ENCODE peak calls at places on chromosomes 6 and 20, in five cellular contexts. One of them, this sample, is unnamed.

GRCh38 chr6:12472601-12473038 is 182.5 kb downstream of the EDN1 start:
- DNase-seq in Calu3: no peak
- DNase-seq in right atrium auricular region: peak
- DNase-seq in tibial artery: peak
- DNase-seq in AG04449: no peak
- DNase-seq in this sample: peak

GRCh38 chr6:1491025-1491424 is 101.6 kb downstream of the FOXF2 start:
- DNase-seq in right atrium auricular region: no peak
- DNase-seq in Calu3: no peak
- DNase-seq in tibial artery: no peak
- DNase-seq in AG04449: no peak
- DNase-seq in this sample: no peak

GRCh38 chr6:170584954-170585498 is 589 bp upstream of the PDCD2 start:
- DNase-seq in AG04449: no peak
- DNase-seq in right atrium auricular region: no peak
- DNase-seq in Calu3: peak
- DNase-seq in tibial artery: no peak
- DNase-seq in this sample: no peak

GRCh38 chr20:24631173-24631505 is 161.7 kb downstream of the SYNDIG1 start:
- DNase-seq in Calu3: no peak
- DNase-seq in AG04449: no peak
- DNase-seq in right atrium auricular region: peak
- DNase-seq in tibial artery: no peak
- DNase-seq in this sample: no peak

GRCh38 chr20:24987873-24988835 is 4.4 kb downstream of the APMAP start:
- DNase-seq in Calu3: no peak
- DNase-seq in tibial artery: no peak
- DNase-seq in AG04449: no peak
- DNase-seq in right atrium auricular region: peak
- DNase-seq in this sample: no peak

GRCh38 chr6:170449231-170449630 is 103.9 kb downstream of the PSMB1 start:
- DNase-seq in tibial artery: no peak
- DNase-seq in right atrium auricular region: no peak
- DNase-seq in AG04449: no peak
- DNase-seq in Calu3: no peak
- DNase-seq in this sample: no peak

GRCh38 chr6:50030350-50030749 is 8.6 kb upstream of the DEFB110 start:
- DNase-seq in Calu3: no peak
- DNase-seq in tibial artery: no peak
- DNase-seq in AG04449: no peak
- DNase-seq in right atrium auricular region: no peak
- DNase-seq in this sample: no peak

GRCh38 chr6:39560915-39561314 is 164.3 kb downstream of the KIF6 start:
- DNase-seq in tibial artery: no peak
- DNase-seq in Calu3: no peak
- DNase-seq in right atrium auricular region: no peak
- DNase-seq in AG04449: no peak
- DNase-seq in this sample: no peak

GRCh38 chr6:47405273-47405672 is 72.3 kb upstream of the CD2AP start:
- DNase-seq in AG04449: no peak
- DNase-seq in right atrium auricular region: no peak
- DNase-seq in tibial artery: no peak
- DNase-seq in Calu3: peak
- DNase-seq in this sample: no peak

GRCh38 chr6:56490994-56491393 is 151.7 kb downstream of the DST start:
- DNase-seq in right atrium auricular region: no peak
- DNase-seq in tibial artery: no peak
- DNase-seq in Calu3: no peak
- DNase-seq in AG04449: no peak
- DNase-seq in this sample: no peak

GRCh38 chr6:83884523-83884922 is 25.0 kb downstream of the CYB5R4 start:
- DNase-seq in tibial artery: no peak
- DNase-seq in AG04449: no peak
- DNase-seq in right atrium auricular region: no peak
- DNase-seq in Calu3: no peak
- DNase-seq in this sample: no peak

GRCh38 chr6:157999100-158000051 is 17.7 kb downstream of the SYNJ2 start:
- DNase-seq in tibial artery: no peak
- DNase-seq in right atrium auricular region: no peak
- DNase-seq in Calu3: no peak
- DNase-seq in AG04449: no peak
- DNase-seq in this sample: no peak

GRCh38 chr20:53827996-53828672 is 234.5 kb upstream of the ZNF217 start:
- DNase-seq in tibial artery: no peak
- DNase-seq in right atrium auricular region: no peak
- DNase-seq in AG04449: peak
- DNase-seq in Calu3: no peak
- DNase-seq in this sample: peak

GRCh38 chr6:165876568-165876967 is 213.5 kb upstream of the PDE10A start:
- DNase-seq in tibial artery: no peak
- DNase-seq in Calu3: no peak
- DNase-seq in right atrium auricular region: peak
- DNase-seq in AG04449: no peak
- DNase-seq in this sample: peak

GRCh38 chr6:143941852-143942627 is 66.0 kb downstream of the PLAGL1 start:
- DNase-seq in AG04449: no peak
- DNase-seq in Calu3: peak
- DNase-seq in right atrium auricular region: no peak
- DNase-seq in tibial artery: peak
- DNase-seq in this sample: peak

GRCh38 chr6:52725133-52725529 is 38.1 kb downstream of the GSTA2 start:
- DNase-seq in tibial artery: peak
- DNase-seq in AG04449: no peak
- DNase-seq in Calu3: no peak
- DNase-seq in right atrium auricular region: no peak
- DNase-seq in this sample: no peak

GRCh38 chr6:151616091-151616513 is 122.3 kb downstream of the CCDC170 start:
- DNase-seq in tibial artery: no peak
- DNase-seq in right atrium auricular region: no peak
- DNase-seq in AG04449: no peak
- DNase-seq in Calu3: no peak
- DNase-seq in this sample: no peak

GRCh38 chr6:34934516-34934915 is 45.5 kb downstream of the ANKS1A start:
- DNase-seq in right atrium auricular region: peak
- DNase-seq in AG04449: no peak
- DNase-seq in Calu3: peak
- DNase-seq in tibial artery: peak
- DNase-seq in this sample: peak

GRCh38 chr6:36728289-36729168 is 30.9 kb downstream of the RAB44 start:
- DNase-seq in AG04449: no peak
- DNase-seq in right atrium auricular region: no peak
- DNase-seq in Calu3: no peak
- DNase-seq in tibial artery: no peak
- DNase-seq in this sample: no peak

GRCh38 chr6:4319992-4320683 is 184.8 kb upstream of the ECI2 start:
- DNase-seq in tibial artery: no peak
- DNase-seq in right atrium auricular region: no peak
- DNase-seq in Calu3: no peak
- DNase-seq in AG04449: no peak
- DNase-seq in this sample: no peak

GRCh38 chr6:44001318-44001868 is 125.9 kb downstream of the MRPL14 start:
- DNase-seq in tibial artery: peak
- DNase-seq in Calu3: peak
- DNase-seq in AG04449: no peak
- DNase-seq in right atrium auricular region: no peak
- DNase-seq in this sample: no peak

GRCh38 chr20:32777177-32777956 is 15.2 kb downstream of the DNMT3B start:
- DNase-seq in tibial artery: no peak
- DNase-seq in AG04449: no peak
- DNase-seq in right atrium auricular region: no peak
- DNase-seq in Calu3: peak
- DNase-seq in this sample: no peak

GRCh38 chr20:21505810-21506530 is 7.9 kb downstream of the NKX2-2 start:
- DNase-seq in Calu3: peak
- DNase-seq in right atrium auricular region: no peak
- DNase-seq in tibial artery: no peak
- DNase-seq in AG04449: no peak
- DNase-seq in this sample: peak

GRCh38 chr20:59159091-59159821 is 4.4 kb upstream of the ZNF831 start:
- DNase-seq in AG04449: no peak
- DNase-seq in right atrium auricular region: no peak
- DNase-seq in tibial artery: no peak
- DNase-seq in Calu3: peak
- DNase-seq in this sample: no peak

GRCh38 chr20:22379472-22379871 is 204.9 kb downstream of the FOXA2 start:
- DNase-seq in AG04449: no peak
- DNase-seq in tibial artery: no peak
- DNase-seq in Calu3: peak
- DNase-seq in right atrium auricular region: no peak
- DNase-seq in this sample: no peak

GRCh38 chr6:118890997-118891790 is 2.8 kb upstream of the ASF1A start:
- DNase-seq in AG04449: no peak
- DNase-seq in Calu3: no peak
- DNase-seq in right atrium auricular region: no peak
- DNase-seq in tibial artery: no peak
- DNase-seq in this sample: no peak

DNA sequence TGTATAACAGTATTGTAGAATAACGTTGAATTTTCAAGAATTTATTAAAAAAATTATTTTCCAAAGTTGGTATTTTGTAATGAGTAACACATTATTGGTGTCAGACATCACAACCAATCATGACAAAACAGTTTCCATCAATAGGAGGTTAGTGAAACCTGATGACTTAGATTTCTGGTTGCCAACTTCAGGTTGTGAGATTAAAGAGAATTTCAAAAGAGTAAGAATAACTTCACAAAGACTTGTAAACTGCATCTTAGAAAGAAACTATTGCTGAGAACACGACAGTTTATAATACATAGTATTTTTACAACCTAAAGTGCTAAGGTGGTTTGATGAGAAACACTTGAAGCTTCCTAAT is 159.2 kb upstream of the ARG1 start:
- DNase-seq in right atrium auricular region: no peak
- DNase-seq in tibial artery: no peak
- DNase-seq in Calu3: no peak
- DNase-seq in AG04449: no peak
- DNase-seq in this sample: no peak
- TF ChIP-seq CTCF in right atrium auricular region: no peak
- TF ChIP-seq CTCF in tibial artery: no peak
- TF ChIP-seq CTCF in Calu3: no peak
- TF ChIP-seq CTCF in AG04449: no peak
- TF ChIP-seq CTCF in this sample: no peak

GRCh38 chr20:35950093-35950492 is 4.2 kb downstream of the SCAND1 start:
- DNase-seq in Calu3: no peak
- DNase-seq in AG04449: no peak
- DNase-seq in right atrium auricular region: no peak
- DNase-seq in tibial artery: no peak
- DNase-seq in this sample: no peak

GRCh38 chr20:35942243-35942642 is 12.1 kb downstream of the SCAND1 start:
- DNase-seq in Calu3: no peak
- DNase-seq in tibial artery: no peak
- DNase-seq in AG04449: no peak
- DNase-seq in right atrium auricular region: no peak
- DNase-seq in this sample: no peak

GRCh38 chr20:35947907-35948306 is 6.4 kb downstream of the SCAND1 start:
- DNase-seq in tibial artery: no peak
- DNase-seq in Calu3: no peak
- DNase-seq in AG04449: peak
- DNase-seq in right atrium auricular region: no peak
- DNase-seq in this sample: no peak

GRCh38 chr20:35944189-35944588 is 10.1 kb downstream of the SCAND1 start:
- DNase-seq in Calu3: no peak
- DNase-seq in right atrium auricular region: no peak
- DNase-seq in tibial artery: no peak
- DNase-seq in AG04449: no peak
- DNase-seq in this sample: no peak

DNA sequence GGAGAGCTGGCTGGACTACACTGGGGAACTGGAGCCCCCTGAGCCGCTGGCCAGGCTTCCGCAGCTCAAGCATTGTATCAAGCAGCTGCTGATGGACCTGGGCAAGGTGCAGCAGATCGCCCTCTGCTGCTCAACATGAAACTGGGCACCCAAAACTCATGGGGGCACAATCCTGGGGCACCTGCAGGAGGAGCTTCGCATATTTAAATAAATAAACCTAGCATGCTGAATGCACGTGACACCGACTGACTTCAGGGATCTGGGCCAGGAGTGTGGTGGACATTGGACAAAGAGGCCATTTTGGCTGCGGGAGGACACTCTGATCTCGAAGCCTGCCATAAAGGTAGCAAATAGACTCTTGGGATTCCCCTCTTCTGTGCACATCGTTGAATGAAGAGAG is 6.8 kb downstream of the SCAND1 start:
- DNase-seq in right atrium auricular region: no peak
- DNase-seq in Calu3: peak
- DNase-seq in AG04449: no peak
- DNase-seq in tibial artery: no peak
- DNase-seq in this sample: no peak
- TF ChIP-seq CTCF in right atrium auricular region: peak
- TF ChIP-seq CTCF in Calu3: peak
- TF ChIP-seq CTCF in AG04449: peak
- TF ChIP-seq CTCF in tibial artery: no peak
- TF ChIP-seq CTCF in this sample: no peak

GRCh38 chr6:156685823-156686428 is 91.3 kb upstream of the ARID1B start:
- DNase-seq in tibial artery: no peak
- DNase-seq in AG04449: no peak
- DNase-seq in right atrium auricular region: no peak
- DNase-seq in Calu3: no peak
- DNase-seq in this sample: no peak

GRCh38 chr6:156689656-156690055 is 87.5 kb upstream of the ARID1B start:
- DNase-seq in tibial artery: no peak
- DNase-seq in Calu3: no peak
- DNase-seq in AG04449: no peak
- DNase-seq in right atrium auricular region: no peak
- DNase-seq in this sample: no peak

GRCh38 chr6:156687875-156688549 is 89.2 kb upstream of the ARID1B start:
- DNase-seq in tibial artery: no peak
- DNase-seq in Calu3: no peak
- DNase-seq in right atrium auricular region: no peak
- DNase-seq in AG04449: no peak
- DNase-seq in this sample: no peak

GRCh38 chr6:156686940-156687874 is 90.0 kb upstream of the ARID1B start:
- DNase-seq in AG04449: no peak
- DNase-seq in Calu3: peak
- DNase-seq in tibial artery: peak
- DNase-seq in right atrium auricular region: peak
- DNase-seq in this sample: peak

DNA sequence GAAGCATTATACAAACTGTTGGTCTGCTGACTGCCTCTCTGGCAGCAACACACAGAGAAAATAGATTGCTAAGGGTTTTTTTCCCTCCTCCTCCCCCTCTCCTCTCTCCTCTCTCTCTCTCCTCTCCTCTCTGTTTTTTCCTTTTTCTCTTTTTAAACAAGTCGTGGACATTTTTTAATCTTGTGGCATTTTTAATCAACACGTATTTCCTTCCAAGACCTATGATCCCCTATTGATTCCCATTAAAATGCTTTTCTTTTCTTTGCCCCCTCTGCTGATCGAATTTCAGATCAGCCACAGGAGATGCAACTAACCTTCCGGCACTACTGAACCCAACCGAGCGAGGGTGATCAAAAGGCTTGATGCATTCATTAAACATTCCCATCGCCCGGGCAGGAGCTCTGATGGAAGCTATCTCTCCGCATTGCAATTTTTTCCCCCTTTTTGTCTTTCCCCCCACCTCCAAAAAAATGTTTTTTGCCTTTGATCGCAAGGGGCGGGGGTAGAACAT is 90.7 kb upstream of the ARID1B start:
- DNase-seq in right atrium auricular region: no peak
- DNase-seq in Calu3: peak
- DNase-seq in AG04449: no peak
- DNase-seq in tibial artery: no peak
- DNase-seq in this sample: peak
- TF ChIP-seq CTCF in right atrium auricular region: peak
- TF ChIP-seq CTCF in Calu3: no peak
- TF ChIP-seq CTCF in AG04449: peak
- TF ChIP-seq CTCF in tibial artery: peak
- TF ChIP-seq CTCF in this sample: peak

GRCh38 chr6:137702791-137703424 is 164.2 kb upstream of the TNFAIP3 start:
- DNase-seq in Calu3: no peak
- DNase-seq in AG04449: no peak
- DNase-seq in right atrium auricular region: no peak
- DNase-seq in tibial artery: no peak
- DNase-seq in this sample: no peak
- TF ChIP-seq CTCF in Calu3: no peak
- TF ChIP-seq CTCF in AG04449: no peak
- TF ChIP-seq CTCF in right atrium auricular region: peak
- TF ChIP-seq CTCF in tibial artery: no peak
- TF ChIP-seq CTCF in this sample: peak